ENCODE peak calls at places on chromosomes 6 and 20, in five cellular contexts. U is esophagus muscularis mucosa, T is IMR-90, G is spleen, F is body of pancreas. D is an unnamed sample.
A peak's percentile ranks its signal among the peaks of the same experiment; 100 is the strongest.

GRCh38 chr6:148925701-148926100 is 178.9 kb downstream of the UST start:
- DNase-seq in U (no peak), T (peak; percentile 24), G (no peak), F (no peak), D (no peak)

GRCh38 chr20:62766716-62767115 is 29.6 kb upstream of the MRGBP start:
- DNase-seq in U (no peak), T (no peak), G (peak; percentile 53), F (peak; percentile 79), D (peak; percentile 58)

GRCh38 chr6:130158548-130158947 is 64.2 kb downstream of the SAMD3 start:
- DNase-seq in U (no peak), T (no peak), G (no peak), F (no peak), D (no peak)

GRCh38 chr6:130781557-130781956 is 45.6 kb upstream of the SMLR1 start:
- DNase-seq in U (no peak), T (no peak), G (no peak), F (no peak), D (no peak)

GRCh38 chr20:37378785-37379598 is 33.1 kb downstream of the SRC start:
- DNase-seq in U (no peak), T (peak; percentile 67), G (peak; percentile 79), F (peak; percentile 40), D (no peak)

GRCh38 chr20:38199506-38200390 is 34.7 kb upstream of the TGM2 start:
- DNase-seq in U (no peak), T (peak; percentile 92), G (no peak), F (no peak), D (no peak)

GRCh38 chr6:82410151-82410621 is 46.6 kb downstream of the TPBG start:
- DNase-seq in U (no peak), T (peak; percentile 54), G (no peak), F (no peak), D (no peak)

GRCh38 chr20:10061641-10062040 is 26.9 kb downstream of the ANKEF1 start:
- DNase-seq in U (no peak), T (no peak), G (no peak), F (no peak), D (peak; percentile 55)

GRCh38 chr20:36130316-36130865 is 24.1 kb upstream of the EPB41L1 start:
- DNase-seq in U (no peak), T (no peak), G (no peak), F (no peak), D (no peak)

GRCh38 chr20:63100926-63101699 is 94.3 kb upstream of the BHLHE23 start:
- DNase-seq in U (no peak), T (no peak), G (peak; percentile 52), F (no peak), D (no peak)

GRCh38 chr6:131741688-131742393 is 31.0 kb upstream of the CTAGE9 start:
- DNase-seq in U (no peak), T (no peak), G (no peak), F (no peak), D (no peak)

GRCh38 chr20:52242237-52243230 is 51.0 kb upstream of the ZFP64 start:
- DNase-seq in U (no peak), T (peak; percentile 11), G (no peak), F (no peak), D (no peak)

GRCh38 chr6:157106487-157106886 is 216.8 kb downstream of the TMEM242 start:
- DNase-seq in U (no peak), T (peak; percentile 78), G (no peak), F (no peak), D (no peak)

GRCh38 chr6:127195833-127196232 is 70.8 kb upstream of the RNF146 start:
- DNase-seq in U (no peak), T (no peak), G (no peak), F (no peak), D (no peak)

DNA sequence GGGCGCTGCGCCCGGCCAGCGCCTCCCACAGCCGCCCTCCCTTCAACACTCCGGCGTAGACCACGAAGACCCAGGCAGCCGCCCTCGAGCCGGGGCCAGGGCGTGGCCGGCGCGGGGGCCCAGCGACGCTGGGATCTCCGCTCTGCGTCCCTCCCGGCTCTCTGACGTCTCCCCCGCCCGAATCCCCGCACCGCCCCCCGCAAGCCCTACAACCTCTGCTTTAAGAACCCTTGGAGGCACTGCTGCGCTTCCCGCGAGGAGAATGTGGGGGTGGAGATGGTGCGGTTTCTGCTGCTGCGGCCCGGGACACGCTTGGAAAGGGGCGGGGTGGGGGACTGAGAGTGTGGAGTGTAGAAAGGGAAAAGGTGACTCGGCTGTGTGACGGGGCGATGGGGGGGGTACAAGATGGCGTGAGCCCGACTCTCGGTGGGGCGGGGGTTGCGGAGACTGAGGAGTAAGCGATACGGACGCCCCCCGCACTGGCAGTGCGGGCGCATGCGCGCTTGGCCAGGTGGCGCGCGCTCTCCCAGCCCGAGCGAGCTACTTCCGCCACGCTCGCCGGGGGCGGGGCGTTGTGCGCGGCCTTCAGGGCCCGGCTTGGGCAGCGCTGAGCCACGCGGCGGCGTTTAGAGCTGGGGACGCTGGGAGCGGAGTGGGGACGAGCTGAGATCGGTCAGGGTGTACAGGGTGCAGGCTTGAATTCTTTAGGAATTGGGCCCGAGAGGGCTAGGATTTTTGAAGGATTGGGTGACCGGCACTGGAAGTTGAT is at the start of gene SUPT3H:
- DNase-seq in U (peak; percentile 95), T (peak; percentile 93), G (peak; percentile 98), F (peak; percentile 93), D (peak; percentile 92)
- TF ChIP-seq POLR2A in U (peak; percentile 47), T (peak; percentile 93), G (peak; percentile 16), F (peak; percentile 81), D (peak; percentile 80)

GRCh38 chr6:1139155-1139890 is 172.6 kb upstream of the FOXQ1 start:
- DNase-seq in U (no peak), T (no peak), G (no peak), F (no peak), D (no peak)

GRCh38 chr6:1137849-1138248 is 174.0 kb upstream of the FOXQ1 start:
- DNase-seq in U (peak; percentile 45), T (no peak), G (no peak), F (no peak), D (no peak)

GRCh38 chr6:1136415-1136774 is 175.5 kb upstream of the FOXQ1 start:
- DNase-seq in U (peak; percentile 91), T (peak; percentile 86), G (no peak), F (peak; percentile 22), D (peak; percentile 14)

GRCh38 chr6:1136856-1137255 is 175.0 kb upstream of the FOXQ1 start:
- DNase-seq in U (peak; percentile 53), T (no peak), G (no peak), F (no peak), D (no peak)

DNA sequence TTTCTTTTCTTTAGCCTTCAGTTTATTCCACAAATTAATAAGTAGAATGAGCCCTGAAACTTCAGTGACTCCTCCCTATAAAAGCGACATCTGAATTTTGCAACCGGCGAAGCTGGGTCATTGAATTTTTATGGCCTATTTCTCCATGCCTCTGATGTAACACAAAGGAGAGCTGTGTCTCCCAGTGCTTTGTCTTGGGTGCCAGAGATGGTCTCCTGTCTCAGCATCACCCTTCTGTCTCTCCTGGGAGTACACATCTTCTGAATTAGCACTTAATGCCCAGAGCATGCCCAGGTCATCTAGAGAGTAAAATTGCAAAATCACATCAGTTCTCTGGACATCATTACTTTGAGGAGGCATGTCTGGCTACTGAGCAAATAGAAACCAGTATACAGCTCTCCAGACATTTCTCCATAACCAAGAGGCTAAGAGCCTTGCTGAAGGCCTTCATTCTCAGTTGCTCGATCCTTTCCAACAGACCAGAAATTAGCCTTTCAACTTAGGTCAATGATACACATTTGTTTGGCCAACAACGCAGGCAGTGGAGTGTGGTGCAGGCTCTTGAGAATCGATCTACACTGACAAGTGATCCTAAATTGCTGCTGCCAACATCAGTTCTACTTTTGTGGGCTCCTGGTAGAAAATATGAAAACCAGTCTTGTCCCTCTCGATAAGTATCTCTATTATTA is 176.0 kb upstream of the FOXQ1 start:
- DNase-seq in U (peak; percentile 80), T (no peak), G (no peak), F (no peak), D (no peak)
- TF ChIP-seq POLR2A in U (no peak), T (no peak), G (no peak), F (no peak), D (no peak)

DNA sequence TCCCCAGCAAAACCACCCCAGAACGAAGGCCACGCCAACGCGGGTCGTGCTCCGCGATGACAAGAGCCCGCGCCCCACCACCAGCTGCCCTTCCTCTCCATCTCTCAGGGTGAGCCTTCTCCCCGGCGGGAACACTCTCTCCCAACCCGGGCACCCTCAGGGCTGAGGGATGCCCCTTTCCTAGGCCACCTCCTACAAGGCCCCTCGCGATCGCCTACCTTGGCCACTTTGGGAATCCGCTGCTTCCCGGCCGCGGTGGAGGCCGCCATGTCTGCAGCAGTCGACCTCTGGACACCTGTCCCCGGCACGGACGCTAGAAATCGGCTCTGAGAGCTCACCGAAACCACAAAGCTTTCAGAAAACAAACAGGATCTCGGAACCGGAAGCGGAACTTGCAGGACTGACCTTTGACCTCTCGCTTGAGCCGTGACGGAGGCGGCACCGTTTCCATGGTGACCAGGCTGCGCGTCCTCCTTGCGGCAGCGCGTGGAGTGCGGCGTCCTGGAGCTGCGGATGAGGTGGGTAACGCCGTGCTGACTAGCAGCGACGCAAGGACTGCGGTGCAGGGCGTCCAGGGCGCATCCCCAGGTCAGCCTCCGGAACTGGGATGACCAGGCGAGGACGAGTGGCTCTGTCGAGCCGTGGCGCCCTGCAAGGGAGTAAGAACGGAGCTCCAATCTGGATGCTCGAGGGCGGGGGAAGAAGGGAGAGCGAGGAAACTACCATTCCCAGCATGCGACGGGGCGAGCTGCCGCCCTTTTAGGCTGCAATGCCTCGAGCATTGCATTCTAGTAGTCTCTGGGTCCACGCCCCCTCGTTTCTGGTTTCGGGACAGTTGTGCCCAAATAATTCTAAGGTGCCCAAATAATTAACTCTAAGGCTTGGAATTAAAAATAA is at the start of the genes CFAP61 and CRNKL1:
- DNase-seq in U (peak; percentile 98), T (peak; percentile 95), G (peak; percentile 98), F (peak; percentile 97), D (peak; percentile 96)
- TF ChIP-seq POLR2A in U (no peak), T (no peak), G (no peak), F (peak; percentile 68), D (peak; percentile 46)

GRCh38 chr6:125953502-125953875 is 3.1 kb upstream of the HINT3 start:
- DNase-seq in U (no peak), T (no peak), G (peak; percentile 72), F (peak; percentile 82), D (no peak)

GRCh38 chr6:125957391-125957693 is 772 bp downstream of the HINT3 start:
- DNase-seq in U (no peak), T (no peak), G (no peak), F (no peak), D (no peak)

GRCh38 chr6:125957845-125958244 is 1.3 kb downstream of the HINT3 start:
- DNase-seq in U (no peak), T (peak; percentile 65), G (no peak), F (peak; percentile 47), D (no peak)

GRCh38 chr6:125954735-125955410 is 1.7 kb upstream of the HINT3 start:
- DNase-seq in U (no peak), T (no peak), G (no peak), F (no peak), D (no peak)

DNA sequence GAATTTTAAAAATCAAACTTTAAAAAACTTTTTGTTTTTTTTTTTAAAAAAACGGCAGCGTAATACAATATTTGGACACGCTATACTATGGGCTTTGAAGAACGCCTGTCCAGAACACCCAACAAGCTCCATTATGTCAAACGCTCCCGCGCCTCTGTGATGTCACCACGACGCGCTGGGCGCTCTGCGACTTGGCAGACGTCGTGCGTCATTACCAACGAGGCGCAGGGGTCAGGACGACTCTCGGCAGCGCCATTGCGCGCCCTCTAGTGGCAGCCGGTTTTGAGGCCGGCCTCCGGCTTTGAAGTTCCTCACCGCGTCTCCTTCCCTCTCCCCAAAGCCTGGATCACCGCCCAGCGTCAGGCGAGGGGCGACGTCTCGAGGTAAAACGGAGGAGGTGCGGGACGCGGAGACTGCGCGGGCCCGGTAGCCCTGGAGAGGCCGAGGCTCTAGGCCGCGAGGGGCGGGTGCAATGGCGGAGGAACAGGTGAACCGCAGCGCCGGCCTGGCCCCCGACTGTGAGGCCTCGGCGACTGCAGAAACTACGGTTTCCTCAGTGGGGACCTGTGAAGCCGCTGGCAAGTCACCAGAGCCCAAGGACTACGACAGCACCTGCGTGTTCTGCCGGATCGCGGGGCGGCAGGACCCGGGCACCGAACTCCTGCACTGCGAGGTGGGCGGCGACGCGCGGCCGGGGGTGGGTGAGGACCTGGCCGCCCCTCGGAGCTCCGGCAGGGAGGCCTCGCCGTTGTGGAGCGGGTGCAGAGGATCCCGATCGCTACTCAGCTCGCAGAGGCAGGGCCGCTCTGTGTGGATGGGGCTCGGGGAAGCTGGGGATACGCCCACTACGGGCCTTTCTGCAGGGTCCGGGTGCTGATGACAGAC is at the start of gene HINT3:
- DNase-seq in U (peak; percentile 99), T (peak; percentile 98), G (peak; percentile 100), F (peak; percentile 98), D (peak; percentile 97)
- TF ChIP-seq POLR2A in U (no peak), T (peak; percentile 29), G (peak; percentile 37), F (peak; percentile 77), D (peak; percentile 64)